ENCODE peak calls at places on chromosomes 6 and 20, in ten cellular contexts. One of them, this sample, is unnamed.

GRCh38 chr6:169894377-169894960 is 143.0 kb downstream of the ERMARD start:
- DNase-seq in myocyte: no peak
- DNase-seq in bronchial epithelial cell: no peak
- DNase-seq in stimulated activated CD4-positive, alpha-beta T cell treated with anti-CD3 and anti-CD28 coated beads, Interleukin-12 subunit alpha, Interleukin-12 subunit beta, amount 100 ng/mL, for 4 hours: no peak
- DNase-seq in HTR-8/SVneo: no peak
- DNase-seq in NCI-H510A treated with DMSO at 0.1 percent for 48 hours: no peak
- DNase-seq in NCI-H524 treated with DMSO at 0.1 percent for 48 hours: no peak
- DNase-seq in RCC 7860: no peak
- DNase-seq in NCI-H1436: no peak
- DNase-seq in fibroblast of pulmonary artery: no peak
- DNase-seq in this sample: no peak

GRCh38 chr20:51042657-51043247 is 19.8 kb upstream of the KCNG1 start:
- DNase-seq in myocyte: no peak
- DNase-seq in bronchial epithelial cell: no peak
- DNase-seq in stimulated activated CD4-positive, alpha-beta T cell treated with anti-CD3 and anti-CD28 coated beads, Interleukin-12 subunit alpha, Interleukin-12 subunit beta, amount 100 ng/mL, for 4 hours: no peak
- DNase-seq in HTR-8/SVneo: no peak
- DNase-seq in NCI-H510A treated with DMSO at 0.1 percent for 48 hours: no peak
- DNase-seq in NCI-H524 treated with DMSO at 0.1 percent for 48 hours: no peak
- DNase-seq in RCC 7860: no peak
- DNase-seq in NCI-H1436: no peak
- DNase-seq in fibroblast of pulmonary artery: no peak
- DNase-seq in this sample: no peak

GRCh38 chr20:51966296-51966971 is 164.1 kb upstream of the SALL4 start:
- DNase-seq in myocyte: peak
- DNase-seq in bronchial epithelial cell: peak
- DNase-seq in stimulated activated CD4-positive, alpha-beta T cell treated with anti-CD3 and anti-CD28 coated beads, Interleukin-12 subunit alpha, Interleukin-12 subunit beta, amount 100 ng/mL, for 4 hours: no peak
- DNase-seq in HTR-8/SVneo: peak
- DNase-seq in NCI-H510A treated with DMSO at 0.1 percent for 48 hours: peak
- DNase-seq in NCI-H524 treated with DMSO at 0.1 percent for 48 hours: no peak
- DNase-seq in RCC 7860: peak
- DNase-seq in NCI-H1436: no peak
- DNase-seq in fibroblast of pulmonary artery: peak
- DNase-seq in this sample: no peak

GRCh38 chr20:37521091-37521771 is at the start of gene NNAT:
- DNase-seq in myocyte: no peak
- DNase-seq in bronchial epithelial cell: no peak
- DNase-seq in stimulated activated CD4-positive, alpha-beta T cell treated with anti-CD3 and anti-CD28 coated beads, Interleukin-12 subunit alpha, Interleukin-12 subunit beta, amount 100 ng/mL, for 4 hours: no peak
- DNase-seq in HTR-8/SVneo: no peak
- DNase-seq in NCI-H510A treated with DMSO at 0.1 percent for 48 hours: peak
- DNase-seq in NCI-H524 treated with DMSO at 0.1 percent for 48 hours: no peak
- DNase-seq in RCC 7860: no peak
- DNase-seq in NCI-H1436: peak
- DNase-seq in fibroblast of pulmonary artery: no peak
- DNase-seq in this sample: no peak

GRCh38 chr6:42199106-42199981 is 4.6 kb upstream of the GUCA1B start:
- DNase-seq in myocyte: peak
- DNase-seq in bronchial epithelial cell: peak
- DNase-seq in stimulated activated CD4-positive, alpha-beta T cell treated with anti-CD3 and anti-CD28 coated beads, Interleukin-12 subunit alpha, Interleukin-12 subunit beta, amount 100 ng/mL, for 4 hours: no peak
- DNase-seq in HTR-8/SVneo: no peak
- DNase-seq in NCI-H510A treated with DMSO at 0.1 percent for 48 hours: no peak
- DNase-seq in NCI-H524 treated with DMSO at 0.1 percent for 48 hours: no peak
- DNase-seq in RCC 7860: peak
- DNase-seq in NCI-H1436: no peak
- DNase-seq in fibroblast of pulmonary artery: peak
- DNase-seq in this sample: no peak

GRCh38 chr6:56292505-56293181 is 45.3 kb upstream of the COL21A1 start:
- DNase-seq in myocyte: peak
- DNase-seq in bronchial epithelial cell: peak
- DNase-seq in stimulated activated CD4-positive, alpha-beta T cell treated with anti-CD3 and anti-CD28 coated beads, Interleukin-12 subunit alpha, Interleukin-12 subunit beta, amount 100 ng/mL, for 4 hours: no peak
- DNase-seq in HTR-8/SVneo: peak
- DNase-seq in NCI-H510A treated with DMSO at 0.1 percent for 48 hours: peak
- DNase-seq in NCI-H524 treated with DMSO at 0.1 percent for 48 hours: peak
- DNase-seq in RCC 7860: peak
- DNase-seq in NCI-H1436: no peak
- DNase-seq in fibroblast of pulmonary artery: peak
- DNase-seq in this sample: no peak

GRCh38 chr6:160431791-160432404 is 83.7 kb downstream of the SLC22A3 start:
- DNase-seq in myocyte: no peak
- DNase-seq in bronchial epithelial cell: no peak
- DNase-seq in stimulated activated CD4-positive, alpha-beta T cell treated with anti-CD3 and anti-CD28 coated beads, Interleukin-12 subunit alpha, Interleukin-12 subunit beta, amount 100 ng/mL, for 4 hours: no peak
- DNase-seq in HTR-8/SVneo: no peak
- DNase-seq in NCI-H510A treated with DMSO at 0.1 percent for 48 hours: no peak
- DNase-seq in NCI-H524 treated with DMSO at 0.1 percent for 48 hours: no peak
- DNase-seq in RCC 7860: no peak
- DNase-seq in NCI-H1436: no peak
- DNase-seq in fibroblast of pulmonary artery: peak
- DNase-seq in this sample: no peak

GRCh38 chr20:12198281-12198680 is 280.6 kb downstream of the BTBD3 start:
- DNase-seq in myocyte: no peak
- DNase-seq in bronchial epithelial cell: no peak
- DNase-seq in stimulated activated CD4-positive, alpha-beta T cell treated with anti-CD3 and anti-CD28 coated beads, Interleukin-12 subunit alpha, Interleukin-12 subunit beta, amount 100 ng/mL, for 4 hours: no peak
- DNase-seq in HTR-8/SVneo: no peak
- DNase-seq in NCI-H510A treated with DMSO at 0.1 percent for 48 hours: no peak
- DNase-seq in NCI-H524 treated with DMSO at 0.1 percent for 48 hours: no peak
- DNase-seq in RCC 7860: no peak
- DNase-seq in NCI-H1436: no peak
- DNase-seq in fibroblast of pulmonary artery: no peak
- DNase-seq in this sample: no peak

GRCh38 chr6:155108070-155108815 is 113.1 kb downstream of the TIAM2 start:
- DNase-seq in myocyte: peak
- DNase-seq in bronchial epithelial cell: no peak
- DNase-seq in stimulated activated CD4-positive, alpha-beta T cell treated with anti-CD3 and anti-CD28 coated beads, Interleukin-12 subunit alpha, Interleukin-12 subunit beta, amount 100 ng/mL, for 4 hours: no peak
- DNase-seq in HTR-8/SVneo: peak
- DNase-seq in NCI-H510A treated with DMSO at 0.1 percent for 48 hours: no peak
- DNase-seq in NCI-H524 treated with DMSO at 0.1 percent for 48 hours: peak
- DNase-seq in RCC 7860: no peak
- DNase-seq in NCI-H1436: no peak
- DNase-seq in fibroblast of pulmonary artery: no peak
- DNase-seq in this sample: no peak

GRCh38 chr6:111746983-111747773 is 126.1 kb downstream of the FYN start:
- DNase-seq in myocyte: no peak
- DNase-seq in bronchial epithelial cell: no peak
- DNase-seq in stimulated activated CD4-positive, alpha-beta T cell treated with anti-CD3 and anti-CD28 coated beads, Interleukin-12 subunit alpha, Interleukin-12 subunit beta, amount 100 ng/mL, for 4 hours: no peak
- DNase-seq in HTR-8/SVneo: no peak
- DNase-seq in NCI-H510A treated with DMSO at 0.1 percent for 48 hours: no peak
- DNase-seq in NCI-H524 treated with DMSO at 0.1 percent for 48 hours: no peak
- DNase-seq in RCC 7860: no peak
- DNase-seq in NCI-H1436: no peak
- DNase-seq in fibroblast of pulmonary artery: no peak
- DNase-seq in this sample: no peak

GRCh38 chr6:14159090-14159489 is 41.5 kb downstream of the CD83 start:
- DNase-seq in myocyte: no peak
- DNase-seq in bronchial epithelial cell: no peak
- DNase-seq in stimulated activated CD4-positive, alpha-beta T cell treated with anti-CD3 and anti-CD28 coated beads, Interleukin-12 subunit alpha, Interleukin-12 subunit beta, amount 100 ng/mL, for 4 hours: no peak
- DNase-seq in HTR-8/SVneo: no peak
- DNase-seq in NCI-H510A treated with DMSO at 0.1 percent for 48 hours: no peak
- DNase-seq in NCI-H524 treated with DMSO at 0.1 percent for 48 hours: no peak
- DNase-seq in RCC 7860: no peak
- DNase-seq in NCI-H1436: no peak
- DNase-seq in fibroblast of pulmonary artery: no peak
- DNase-seq in this sample: no peak

GRCh38 chr6:2885967-2886731 is 17.0 kb downstream of the SERPINB9 start:
- DNase-seq in myocyte: no peak
- DNase-seq in bronchial epithelial cell: peak
- DNase-seq in stimulated activated CD4-positive, alpha-beta T cell treated with anti-CD3 and anti-CD28 coated beads, Interleukin-12 subunit alpha, Interleukin-12 subunit beta, amount 100 ng/mL, for 4 hours: no peak
- DNase-seq in HTR-8/SVneo: no peak
- DNase-seq in NCI-H510A treated with DMSO at 0.1 percent for 48 hours: no peak
- DNase-seq in NCI-H524 treated with DMSO at 0.1 percent for 48 hours: no peak
- DNase-seq in RCC 7860: no peak
- DNase-seq in NCI-H1436: no peak
- DNase-seq in fibroblast of pulmonary artery: no peak
- DNase-seq in this sample: no peak

GRCh38 chr20:23412026-23412425 is 9.3 kb downstream of the NAPB start:
- DNase-seq in myocyte: no peak
- DNase-seq in bronchial epithelial cell: no peak
- DNase-seq in stimulated activated CD4-positive, alpha-beta T cell treated with anti-CD3 and anti-CD28 coated beads, Interleukin-12 subunit alpha, Interleukin-12 subunit beta, amount 100 ng/mL, for 4 hours: no peak
- DNase-seq in HTR-8/SVneo: no peak
- DNase-seq in NCI-H510A treated with DMSO at 0.1 percent for 48 hours: no peak
- DNase-seq in NCI-H524 treated with DMSO at 0.1 percent for 48 hours: peak
- DNase-seq in RCC 7860: no peak
- DNase-seq in NCI-H1436: no peak
- DNase-seq in fibroblast of pulmonary artery: peak
- DNase-seq in this sample: no peak

GRCh38 chr20:33697129-33697528 is 10.9 kb upstream of the E2F1 start:
- DNase-seq in myocyte: peak
- DNase-seq in bronchial epithelial cell: no peak
- DNase-seq in stimulated activated CD4-positive, alpha-beta T cell treated with anti-CD3 and anti-CD28 coated beads, Interleukin-12 subunit alpha, Interleukin-12 subunit beta, amount 100 ng/mL, for 4 hours: no peak
- DNase-seq in HTR-8/SVneo: no peak
- DNase-seq in NCI-H510A treated with DMSO at 0.1 percent for 48 hours: no peak
- DNase-seq in NCI-H524 treated with DMSO at 0.1 percent for 48 hours: no peak
- DNase-seq in RCC 7860: no peak
- DNase-seq in NCI-H1436: no peak
- DNase-seq in fibroblast of pulmonary artery: peak
- DNase-seq in this sample: no peak

GRCh38 chr6:98041072-98041471 is 758.1 kb upstream of the MMS22L start:
- DNase-seq in myocyte: no peak
- DNase-seq in bronchial epithelial cell: no peak
- DNase-seq in stimulated activated CD4-positive, alpha-beta T cell treated with anti-CD3 and anti-CD28 coated beads, Interleukin-12 subunit alpha, Interleukin-12 subunit beta, amount 100 ng/mL, for 4 hours: no peak
- DNase-seq in HTR-8/SVneo: no peak
- DNase-seq in NCI-H510A treated with DMSO at 0.1 percent for 48 hours: no peak
- DNase-seq in NCI-H524 treated with DMSO at 0.1 percent for 48 hours: no peak
- DNase-seq in RCC 7860: no peak
- DNase-seq in NCI-H1436: no peak
- DNase-seq in fibroblast of pulmonary artery: no peak
- DNase-seq in this sample: no peak

GRCh38 chr6:46606318-46606717 is 46.3 kb downstream of the CYP39A1 start:
- DNase-seq in myocyte: peak
- DNase-seq in bronchial epithelial cell: no peak
- DNase-seq in stimulated activated CD4-positive, alpha-beta T cell treated with anti-CD3 and anti-CD28 coated beads, Interleukin-12 subunit alpha, Interleukin-12 subunit beta, amount 100 ng/mL, for 4 hours: no peak
- DNase-seq in HTR-8/SVneo: no peak
- DNase-seq in NCI-H510A treated with DMSO at 0.1 percent for 48 hours: peak
- DNase-seq in NCI-H524 treated with DMSO at 0.1 percent for 48 hours: no peak
- DNase-seq in RCC 7860: no peak
- DNase-seq in NCI-H1436: no peak
- DNase-seq in fibroblast of pulmonary artery: no peak
- DNase-seq in this sample: no peak

GRCh38 chr6:108952776-108953486 is 104.7 kb downstream of the ARMC2 start:
- DNase-seq in myocyte: peak
- DNase-seq in bronchial epithelial cell: no peak
- DNase-seq in stimulated activated CD4-positive, alpha-beta T cell treated with anti-CD3 and anti-CD28 coated beads, Interleukin-12 subunit alpha, Interleukin-12 subunit beta, amount 100 ng/mL, for 4 hours: no peak
- DNase-seq in HTR-8/SVneo: no peak
- DNase-seq in NCI-H510A treated with DMSO at 0.1 percent for 48 hours: no peak
- DNase-seq in NCI-H524 treated with DMSO at 0.1 percent for 48 hours: no peak
- DNase-seq in RCC 7860: no peak
- DNase-seq in NCI-H1436: no peak
- DNase-seq in fibroblast of pulmonary artery: no peak
- DNase-seq in this sample: no peak

GRCh38 chr6:10268661-10269060 is 146.2 kb downstream of the TFAP2A start:
- DNase-seq in myocyte: no peak
- DNase-seq in bronchial epithelial cell: no peak
- DNase-seq in stimulated activated CD4-positive, alpha-beta T cell treated with anti-CD3 and anti-CD28 coated beads, Interleukin-12 subunit alpha, Interleukin-12 subunit beta, amount 100 ng/mL, for 4 hours: no peak
- DNase-seq in HTR-8/SVneo: no peak
- DNase-seq in NCI-H510A treated with DMSO at 0.1 percent for 48 hours: no peak
- DNase-seq in NCI-H524 treated with DMSO at 0.1 percent for 48 hours: no peak
- DNase-seq in RCC 7860: no peak
- DNase-seq in NCI-H1436: no peak
- DNase-seq in fibroblast of pulmonary artery: no peak
- DNase-seq in this sample: no peak

GRCh38 chr20:47543006-47543431 is 41.3 kb downstream of the NCOA3 start:
- DNase-seq in myocyte: peak
- DNase-seq in bronchial epithelial cell: no peak
- DNase-seq in stimulated activated CD4-positive, alpha-beta T cell treated with anti-CD3 and anti-CD28 coated beads, Interleukin-12 subunit alpha, Interleukin-12 subunit beta, amount 100 ng/mL, for 4 hours: no peak
- DNase-seq in HTR-8/SVneo: no peak
- DNase-seq in NCI-H510A treated with DMSO at 0.1 percent for 48 hours: no peak
- DNase-seq in NCI-H524 treated with DMSO at 0.1 percent for 48 hours: no peak
- DNase-seq in RCC 7860: peak
- DNase-seq in NCI-H1436: no peak
- DNase-seq in fibroblast of pulmonary artery: no peak
- DNase-seq in this sample: no peak

GRCh38 chr6:167858086-167858591 is 31.4 kb downstream of the AFDN start:
- DNase-seq in myocyte: peak
- DNase-seq in bronchial epithelial cell: no peak
- DNase-seq in stimulated activated CD4-positive, alpha-beta T cell treated with anti-CD3 and anti-CD28 coated beads, Interleukin-12 subunit alpha, Interleukin-12 subunit beta, amount 100 ng/mL, for 4 hours: no peak
- DNase-seq in HTR-8/SVneo: no peak
- DNase-seq in NCI-H510A treated with DMSO at 0.1 percent for 48 hours: no peak
- DNase-seq in NCI-H524 treated with DMSO at 0.1 percent for 48 hours: no peak
- DNase-seq in RCC 7860: peak
- DNase-seq in NCI-H1436: no peak
- DNase-seq in fibroblast of pulmonary artery: peak
- DNase-seq in this sample: no peak

GRCh38 chr6:49300911-49301310 is 162.1 kb downstream of the MMUT start:
- DNase-seq in myocyte: no peak
- DNase-seq in bronchial epithelial cell: no peak
- DNase-seq in stimulated activated CD4-positive, alpha-beta T cell treated with anti-CD3 and anti-CD28 coated beads, Interleukin-12 subunit alpha, Interleukin-12 subunit beta, amount 100 ng/mL, for 4 hours: no peak
- DNase-seq in HTR-8/SVneo: no peak
- DNase-seq in NCI-H510A treated with DMSO at 0.1 percent for 48 hours: no peak
- DNase-seq in NCI-H524 treated with DMSO at 0.1 percent for 48 hours: no peak
- DNase-seq in RCC 7860: no peak
- DNase-seq in NCI-H1436: no peak
- DNase-seq in fibroblast of pulmonary artery: no peak
- DNase-seq in this sample: no peak

GRCh38 chr6:6856538-6857523 is 250.9 kb upstream of the RREB1 start:
- DNase-seq in myocyte: peak
- DNase-seq in bronchial epithelial cell: peak
- DNase-seq in stimulated activated CD4-positive, alpha-beta T cell treated with anti-CD3 and anti-CD28 coated beads, Interleukin-12 subunit alpha, Interleukin-12 subunit beta, amount 100 ng/mL, for 4 hours: peak
- DNase-seq in HTR-8/SVneo: no peak
- DNase-seq in NCI-H510A treated with DMSO at 0.1 percent for 48 hours: peak
- DNase-seq in NCI-H524 treated with DMSO at 0.1 percent for 48 hours: no peak
- DNase-seq in RCC 7860: no peak
- DNase-seq in NCI-H1436: no peak
- DNase-seq in fibroblast of pulmonary artery: peak
- DNase-seq in this sample: peak